ENCODE peak calls at places on chromosome 1, in seven cellular contexts. Y is cardiac septum, N is LoVo, Q is AG09319, O is astrocyte of the spinal cord, J is GM23338, H is OCI-M1. Z is an unnamed sample.

GRCh38 chr1:18681423-18681835 is 50.8 kb downstream of the PAX7 start:
- DNase-seq in H (peak), J (peak), O (no peak), N (peak), Q (no peak), Y (no peak), Z (no peak)

GRCh38 chr1:179743679-179744400 is 749 bp downstream of the FAM163A start:
- DNase-seq in Y (no peak), O (no peak), H (no peak), N (no peak), Q (no peak), J (peak), Z (no peak)

GRCh38 chr1:41504126-41505035 is 19.9 kb upstream of the EDN2 start:
- DNase-seq in J (no peak), Y (no peak), O (peak), H (no peak), N (peak), Q (peak), Z (no peak)

GRCh38 chr1:236619398-236619797 is 15.1 kb upstream of the HEATR1 start:
- DNase-seq in J (no peak), N (no peak), Q (no peak), H (no peak), Y (no peak), O (no peak), Z (no peak)

GRCh38 chr1:203888807-203889251 is 27.4 kb downstream of the SNRPE start:
- DNase-seq in H (no peak), Q (no peak), N (peak), O (peak), Y (no peak), J (no peak), Z (no peak)

GRCh38 chr1:201468844-201469644 is at the start of gene PHLDA3:
- DNase-seq in N (peak), Q (peak), Y (peak), J (peak), H (no peak), O (peak), Z (no peak)

GRCh38 chr1:59085101-59085500 is 211.8 kb upstream of the FGGY start:
- DNase-seq in Y (no peak), J (no peak), Q (no peak), N (no peak), H (no peak), O (no peak), Z (no peak)

GRCh38 chr1:211648336-211648735 is 27.1 kb downstream of the NEK2 start:
- DNase-seq in J (no peak), H (no peak), Y (no peak), O (peak), Q (no peak), N (peak), Z (no peak)

GRCh38 chr1:226863446-226863845 is 7.0 kb upstream of the PSEN2 start:
- DNase-seq in Y (peak), N (peak), J (peak), H (peak), O (peak), Q (peak), Z (no peak)

GRCh38 chr1:3319874-3320245 is 134.6 kb upstream of the ARHGEF16 start:
- DNase-seq in Y (no peak), H (peak), N (peak), O (peak), Q (no peak), J (peak), Z (no peak)

GRCh38 chr1:17089496-17089895 is 29.8 kb downstream of the PADI2 start:
- DNase-seq in N (no peak), J (no peak), Y (no peak), Q (no peak), O (no peak), H (no peak), Z (no peak)

GRCh38 chr1:26627959-26628358 is 67.9 kb upstream of the ARID1A start:
- DNase-seq in H (peak), J (no peak), Y (no peak), O (no peak), N (no peak), Q (no peak), Z (no peak)

GRCh38 chr1:206557636-206558473 is 50.5 kb downstream of the RASSF5 start:
- DNase-seq in Q (no peak), Y (no peak), J (no peak), H (peak), O (no peak), N (no peak), Z (no peak)

GRCh38 chr1:207516729-207517128 is 20.8 kb downstream of the CR1 start:
- DNase-seq in Q (no peak), J (no peak), Y (no peak), N (no peak), H (peak), O (no peak), Z (no peak)

Z was measured in cerebellar nuclear complex.